ENCODE peak calls at places on chromosomes 2 and 18, in eight cellular contexts. O is K562, W is OCI-LY7, M is osteoblast, F is nephron progenitor cell, Y is fibroblast of lung, K is suprapubic skin, I is WERI-Rb-1. G is an unnamed sample.
A peak's percentile ranks its signal among the peaks of the same experiment; 100 is the strongest.

GRCh38 chr18:79516441-79516931 is 120.8 kb downstream of the NFATC1 start:
- DNase-seq in W (no peak), O (no peak), F (no peak), M (peak; percentile 75), I (no peak), K (no peak), Y (no peak), G (no peak)

GRCh38 chr2:21024198-21024597 is 19.7 kb downstream of the APOB start:
- DNase-seq in M (no peak), W (no peak), F (no peak), O (no peak), K (no peak), Y (no peak), I (no peak), G (no peak)

GRCh38 chr2:177799531-177799930 is 273.0 kb downstream of the PDE11A start:
- DNase-seq in O (peak; percentile 35), M (no peak), Y (peak; percentile 30), F (peak; percentile 22), K (no peak), I (peak; percentile 8), W (peak; percentile 12), G (peak; percentile 42)

GRCh38 chr2:223101340-223102039 is 49.5 kb downstream of the KCNE4 start:
- DNase-seq in M (no peak), O (peak; percentile 63), W (peak; percentile 16), Y (peak; percentile 40), I (peak; percentile 95), F (no peak), K (no peak), G (peak; percentile 13)

GRCh38 chr18:21330122-21330701 is 88.2 kb downstream of the GREB1L start:
- DNase-seq in O (no peak), W (no peak), M (no peak), K (no peak), I (no peak), F (no peak), Y (peak; percentile 90), G (no peak)

GRCh38 chr2:126681505-126681904 is 25.5 kb downstream of the GYPC start:
- DNase-seq in O (no peak), F (no peak), W (no peak), M (no peak), Y (no peak), I (no peak), K (no peak), G (no peak)

GRCh38 chr18:10015941-10016819 is 102.4 kb downstream of the VAPA start:
- DNase-seq in O (no peak), F (no peak), K (no peak), W (peak; percentile 35), M (peak; percentile 94), I (peak; percentile 58), Y (peak; percentile 96), G (no peak)

GRCh38 chr18:48412339-48412929 is 3.3 kb upstream of the ZBTB7C start:
- DNase-seq in O (peak; percentile 27), K (no peak), M (peak; percentile 81), W (peak; percentile 36), Y (no peak), I (peak; percentile 64), F (peak; percentile 44), G (peak; percentile 44)

GRCh38 chr2:71465961-71466300 is 12.6 kb downstream of the DYSF start:
- DNase-seq in Y (no peak), O (no peak), K (no peak), W (no peak), M (no peak), F (no peak), I (no peak), G (no peak)

GRCh38 chr2:126749537-126749936 is 93.6 kb downstream of the GYPC start:
- DNase-seq in M (no peak), Y (no peak), O (peak; percentile 37), F (no peak), I (no peak), W (peak; percentile 51), K (no peak), G (peak; percentile 29)

GRCh38 chr2:188884552-188884951 is 89.6 kb upstream of the COL3A1 start:
- DNase-seq in F (no peak), Y (no peak), I (no peak), K (no peak), M (no peak), W (no peak), O (no peak), G (no peak)

GRCh38 chr2:224838335-224838734 is 122.2 kb upstream of the CCDC195 start:
- DNase-seq in Y (peak; percentile 55), O (no peak), W (no peak), F (no peak), I (no peak), M (peak; percentile 68), K (no peak), G (no peak)

GRCh38 chr2:158647832-158648231 is 147.3 kb upstream of the DAPL1 start:
- DNase-seq in F (no peak), Y (no peak), M (no peak), W (no peak), O (no peak), K (no peak), I (no peak), G (no peak)

GRCh38 chr2:187500585-187501359 is 52.7 kb upstream of the CALCRL start:
- DNase-seq in W (no peak), K (no peak), Y (peak; percentile 68), M (no peak), I (no peak), F (no peak), O (peak; percentile 13), G (no peak)

GRCh38 chr2:177467646-177468045 is 75.1 kb downstream of the AGPS start:
- DNase-seq in W (no peak), F (no peak), K (no peak), I (no peak), M (peak; percentile 81), Y (peak; percentile 84), O (no peak), G (no peak)

DNA sequence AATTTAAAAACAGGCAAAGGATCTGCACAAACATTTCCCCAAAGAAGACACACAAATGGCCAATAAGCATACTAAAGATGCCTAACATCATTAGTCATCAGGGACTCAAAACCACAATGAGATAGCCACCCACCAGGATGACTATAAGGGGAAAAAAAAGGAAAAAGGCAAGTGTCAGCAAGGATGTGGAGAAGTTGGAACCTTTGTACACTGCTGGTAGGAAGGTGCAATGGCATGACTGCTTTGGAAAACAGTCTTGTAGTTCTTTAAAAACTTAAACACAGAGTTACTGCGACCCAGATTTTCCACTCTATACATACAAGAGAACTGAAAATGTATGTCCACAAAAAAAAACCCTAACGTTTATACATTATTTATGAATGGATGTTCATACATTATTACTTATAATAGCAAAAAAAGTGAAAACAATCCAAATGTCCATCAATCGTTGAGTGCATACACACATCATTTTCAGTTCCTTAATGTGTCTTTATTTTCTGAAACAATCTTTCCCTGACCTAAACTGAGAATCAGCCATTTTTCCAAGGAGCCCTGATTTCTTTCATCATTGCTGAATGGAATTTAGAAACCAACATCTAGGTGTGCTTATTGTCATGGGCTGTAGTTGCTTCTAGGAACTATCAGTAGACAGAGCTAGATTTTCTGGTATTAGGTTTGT is 64.7 kb upstream of the TLK1 start:
- DNase-seq in I (no peak), W (no peak), M (no peak), Y (peak; percentile 95), F (no peak), K (no peak), O (peak; percentile 25), G (no peak)
- TF ChIP-seq CTCF in I (no peak), W (no peak), M (peak; percentile 49), Y (peak; percentile 17), F (no peak), K (no peak), O (no peak), G (no peak)

GRCh38 chr2:117555965-117556364 is 258.5 kb upstream of the DDX18 start:
- DNase-seq in O (no peak), I (no peak), M (no peak), Y (no peak), W (no peak), K (no peak), F (no peak), G (no peak)

GRCh38 chr2:117553448-117553847 is 261.0 kb upstream of the DDX18 start:
- DNase-seq in I (no peak), F (no peak), O (no peak), M (no peak), W (no peak), K (no peak), Y (no peak), G (no peak)

GRCh38 chr2:117557626-117558025 is 256.9 kb upstream of the DDX18 start:
- DNase-seq in M (no peak), F (no peak), K (no peak), W (no peak), I (no peak), Y (no peak), O (no peak), G (no peak)

DNA sequence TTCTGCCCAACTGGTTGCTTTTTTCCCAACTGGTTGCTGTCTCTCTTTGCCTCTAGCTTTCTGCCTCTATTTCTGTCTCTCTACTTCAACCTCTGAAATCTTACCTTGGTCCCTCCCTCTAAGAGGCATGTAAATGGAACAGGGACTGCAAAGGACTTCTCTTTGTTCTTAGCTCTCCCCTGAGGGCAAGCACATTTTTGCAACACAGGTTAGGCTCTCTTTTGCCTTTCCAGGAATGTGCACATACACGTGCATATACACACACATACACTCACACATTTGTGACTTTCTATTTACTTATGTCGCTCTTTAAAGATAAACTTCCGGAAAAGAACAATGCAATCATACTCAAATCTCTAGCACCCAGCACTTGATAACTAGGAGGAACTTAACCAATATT is 262.6 kb upstream of the DDX18 start:
- DNase-seq in M (no peak), O (no peak), K (no peak), Y (no peak), F (no peak), I (no peak), W (no peak), G (no peak)
- TF ChIP-seq CTCF in M (no peak), O (no peak), K (no peak), Y (no peak), F (no peak), I (no peak), W (no peak), G (no peak)

GRCh38 chr18:77749189-77749588 is 499.5 kb downstream of the GALR1 start:
- DNase-seq in I (peak; percentile 69), W (no peak), O (peak; percentile 38), M (no peak), F (peak; percentile 68), Y (no peak), K (no peak), G (peak; percentile 22)
- TF ChIP-seq CTCF in I (peak; percentile 81), W (peak; percentile 66), O (peak; percentile 58), M (no peak), F (peak; percentile 90), Y (no peak), K (peak; percentile 57), G (peak; percentile 42)

GRCh38 chr18:27577740-27578139 is 392.6 kb upstream of the CHST9 start:
- DNase-seq in Y (no peak), W (no peak), K (no peak), M (no peak), O (no peak), F (no peak), I (no peak), G (no peak)

GRCh38 chr18:27583021-27583420 is 397.9 kb upstream of the CHST9 start:
- DNase-seq in M (no peak), F (no peak), K (no peak), O (no peak), Y (peak; percentile 40), I (no peak), W (no peak), G (no peak)

GRCh38 chr18:27579364-27579763 is 394.3 kb upstream of the CHST9 start:
- DNase-seq in W (no peak), Y (no peak), I (no peak), M (no peak), F (no peak), K (no peak), O (no peak), G (no peak)

GRCh38 chr18:27583466-27583865 is 398.4 kb upstream of the CHST9 start:
- DNase-seq in Y (no peak), K (no peak), W (no peak), O (no peak), F (no peak), M (no peak), I (no peak), G (no peak)

GRCh38 chr18:27581261-27581904 is 396.3 kb upstream of the CHST9 start:
- DNase-seq in M (no peak), Y (no peak), K (no peak), F (no peak), I (no peak), W (no peak), O (no peak), G (no peak)
- TF ChIP-seq CTCF in M (no peak), Y (no peak), K (no peak), F (no peak), I (no peak), W (no peak), O (no peak), G (no peak)